ENCODE peak calls at places on chromosome 21, in six cellular contexts. I is spleen; E is fibroblast of the conjunctiva; J is fibroblast of the aortic adventitia; D is amniotic stem cell; C is CD4-positive, alpha-beta memory T cell. S is an unnamed sample.

GRCh38 chr21:43884861-43885370 is 19.9 kb downstream of the AGPAT3 start:
- DNase-seq in E (no peak), D (no peak), C (no peak), I (peak), J (no peak), S (no peak)

GRCh38 chr21:36411301-36411700 is 26.1 kb downstream of the CHAF1B start:
- DNase-seq in D (no peak), E (no peak), J (no peak), C (no peak), I (no peak), S (no peak)

GRCh38 chr21:46557469-46557868 is 47.4 kb downstream of the S100B start:
- DNase-seq in I (no peak), C (no peak), D (no peak), J (no peak), E (no peak), S (no peak)

GRCh38 chr21:45990049-45990711 is 8.6 kb downstream of the COL6A1 start:
- DNase-seq in E (no peak), D (no peak), I (peak), J (no peak), C (no peak), S (no peak)

GRCh38 chr21:42174173-42174572 is 44.8 kb upstream of the ABCG1 start:
- DNase-seq in J (no peak), I (no peak), C (no peak), E (no peak), D (no peak), S (peak)

GRCh38 chr21:33557447-33557846 is 14.6 kb downstream of the SON start:
- DNase-seq in I (no peak), C (no peak), E (no peak), D (no peak), J (no peak), S (no peak)

GRCh38 chr21:33968082-33968997 is 52.7 kb upstream of the ATP5PO start:
- DNase-seq in E (no peak), D (no peak), J (peak), C (peak), I (no peak), S (peak)

GRCh38 chr21:33155005-33155404 is 74.7 kb upstream of the IFNAR2 start:
- DNase-seq in I (no peak), E (no peak), C (no peak), J (no peak), D (no peak), S (no peak)

GRCh38 chr21:41847066-41847804 is 31.9 kb downstream of the PRDM15 start:
- DNase-seq in E (no peak), J (no peak), I (peak), D (no peak), C (no peak), S (peak)

GRCh38 chr21:45269861-45270260 is 17.8 kb downstream of the POFUT2 start:
- DNase-seq in I (peak), E (no peak), J (no peak), C (no peak), D (no peak), S (no peak)

GRCh38 chr21:29407571-29407970 is 108.8 kb downstream of the BACH1 start:
- DNase-seq in C (no peak), J (no peak), E (no peak), D (no peak), I (no peak), S (no peak)

GRCh38 chr21:33981341-33982101 is 65.9 kb upstream of the ATP5PO start:
- DNase-seq in J (peak), C (no peak), I (no peak), E (peak), D (no peak), S (no peak)

GRCh38 chr21:34282223-34282622 is 81.6 kb upstream of the KCNE2 start:
- DNase-seq in C (no peak), D (no peak), I (no peak), E (no peak), J (no peak), S (no peak)

GRCh38 chr21:31308584-31308983 is 35.5 kb downstream of the TIAM1 start:
- DNase-seq in I (no peak), E (no peak), D (no peak), C (no peak), J (no peak), S (no peak)

GRCh38 chr21:46227811-46228344 is 696 bp downstream of the LSS start:
- DNase-seq in J (peak), D (no peak), E (no peak), I (peak), C (peak), S (peak)

GRCh38 chr21:36976882-36977651 is 10.6 kb upstream of the HLCS start:
- DNase-seq in E (peak), I (no peak), D (peak), J (peak), C (peak), S (peak)

GRCh38 chr21:32368386-32368785 is 24.4 kb downstream of the URB1 start:
- DNase-seq in D (no peak), C (no peak), I (no peak), E (no peak), J (no peak), S (no peak)

GRCh38 chr21:21737186-21737585 is 739.0 kb downstream of the NCAM2 start:
- DNase-seq in D (no peak), E (no peak), J (no peak), C (no peak), I (no peak), S (no peak)

GRCh38 chr21:45252448-45252925 is 35.2 kb downstream of the POFUT2 start:
- DNase-seq in J (no peak), E (no peak), I (no peak), D (no peak), C (no peak), S (no peak)

GRCh38 chr21:31480228-31480627 is 136.2 kb upstream of the TIAM1 start:
- DNase-seq in D (no peak), C (no peak), J (no peak), I (no peak), E (no peak), S (no peak)

GRCh38 chr21:24759348-24760118 is 847.7 kb downstream of the MRPL39 start:
- DNase-seq in I (no peak), J (no peak), D (no peak), C (no peak), E (no peak), S (no peak)

GRCh38 chr21:34962136-34962535 is 87.0 kb downstream of the RUNX1 start:
- DNase-seq in C (no peak), E (no peak), J (no peak), I (no peak), D (no peak), S (no peak)

GRCh38 chr21:28421716-28422480 is 570.8 kb downstream of the LTN1 start:
- DNase-seq in C (no peak), D (no peak), E (peak), I (no peak), J (peak), S (no peak)

GRCh38 chr21:29299906-29300546 is 1.3 kb downstream of the BACH1 start:
- DNase-seq in I (peak), E (peak), J (peak), D (peak), C (peak), S (peak)

GRCh38 chr21:36245649-36246048 is 74.3 kb upstream of the MORC3 start:
- DNase-seq in D (no peak), I (no peak), C (no peak), E (no peak), J (no peak), S (peak)

S was measured in mesendoderm.